ENCODE peak calls at places on chromosomes 7 and 10, in four cellular contexts. T is Panc1, E is SJSA1, F is neuronal stem cell. V is an unnamed sample.

GRCh38 chr7:78501064-78501463 is 702.5 kb downstream of the PHTF2 start:
- DNase-seq in T (no peak), E (no peak), F (no peak), V (no peak)

GRCh38 chr7:151876899-151877777 is at the start of gene PRKAG2:
- DNase-seq in T (no peak), E (no peak), F (peak; percentile 45), V (peak; percentile 84)

GRCh38 chr7:17062433-17063383 is 180.9 kb upstream of the AGR3 start:
- DNase-seq in T (no peak), E (no peak), F (no peak), V (no peak)

GRCh38 chr10:4025339-4025738 is 240.3 kb upstream of the KLF6 start:
- DNase-seq in T (no peak), E (no peak), F (no peak), V (no peak)

GRCh38 chr7:18352339-18353255 is 143.0 kb upstream of the HDAC9 start:
- DNase-seq in T (peak; percentile 58), E (peak; percentile 67), F (peak; percentile 24), V (no peak)

GRCh38 chr7:111392294-111392693 is 170.0 kb downstream of the IMMP2L start:
- DNase-seq in T (no peak), E (no peak), F (no peak), V (no peak)

GRCh38 chr7:87225696-87226095 is 6.2 kb upstream of the TMEM243 start:
- DNase-seq in T (no peak), E (no peak), F (no peak), V (no peak)

GRCh38 chr10:70596110-70596798 is 6.3 kb downstream of the PRF1 start:
- DNase-seq in T (no peak), E (no peak), F (no peak), V (no peak)

GRCh38 chr10:127874966-127875765 is 17.6 kb downstream of the CLRN3 start:
- DNase-seq in T (no peak), E (no peak), F (no peak), V (no peak)

DNA sequence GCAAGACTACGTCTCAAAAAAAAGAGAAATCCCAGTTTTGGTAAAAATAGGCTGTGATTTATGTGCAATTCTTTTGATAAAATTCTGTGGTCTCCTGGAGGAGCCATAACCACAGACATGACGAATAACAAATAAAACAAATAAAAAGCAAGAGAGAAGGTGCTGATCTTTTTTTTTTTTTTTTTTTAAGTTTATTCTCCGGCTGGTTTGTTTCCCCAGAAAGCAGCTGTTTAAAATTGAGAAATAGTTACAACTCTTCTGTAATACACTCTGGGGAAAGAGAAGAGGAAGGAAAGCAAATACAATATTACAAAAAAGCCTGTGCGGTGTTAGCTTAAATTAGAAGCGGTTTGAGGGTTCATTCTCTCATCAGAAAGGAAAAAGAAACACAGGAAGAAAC is 40.8 kb upstream of the WAC start:
- DNase-seq in T (no peak), E (no peak), F (no peak), V (no peak)
- H3K4me3 ChIP-seq in T (no peak overlapping the region), E (no peak overlapping the region), F (no peak overlapping the region), V (peak overlapping the region; percentile 29)

GRCh38 chr10:114349505-114350211 is 54.6 kb downstream of the AFAP1L2 start:
- DNase-seq in T (no peak), E (no peak), F (no peak), V (no peak)
- H3K27ac ChIP-seq in T (peak overlapping the region; percentile 18), E (no peak overlapping the region), F (peak overlapping the region; percentile 88), V (no peak overlapping the region)

GRCh38 chr10:79192677-79193003 is 123.9 kb downstream of the ZMIZ1 start:
- DNase-seq in T (no peak), E (peak; percentile 85), F (no peak), V (no peak)

GRCh38 chr10:79193694-79194382 is 125.1 kb downstream of the ZMIZ1 start:
- DNase-seq in T (no peak), E (no peak), F (no peak), V (no peak)

GRCh38 chr10:79196470-79197461 is 128.0 kb downstream of the ZMIZ1 start:
- DNase-seq in T (no peak), E (peak; percentile 78), F (peak; percentile 76), V (peak; percentile 84)

GRCh38 chr10:79197558-79197957 is 128.8 kb downstream of the ZMIZ1 start:
- DNase-seq in T (no peak), E (no peak), F (no peak), V (no peak)

DNA sequence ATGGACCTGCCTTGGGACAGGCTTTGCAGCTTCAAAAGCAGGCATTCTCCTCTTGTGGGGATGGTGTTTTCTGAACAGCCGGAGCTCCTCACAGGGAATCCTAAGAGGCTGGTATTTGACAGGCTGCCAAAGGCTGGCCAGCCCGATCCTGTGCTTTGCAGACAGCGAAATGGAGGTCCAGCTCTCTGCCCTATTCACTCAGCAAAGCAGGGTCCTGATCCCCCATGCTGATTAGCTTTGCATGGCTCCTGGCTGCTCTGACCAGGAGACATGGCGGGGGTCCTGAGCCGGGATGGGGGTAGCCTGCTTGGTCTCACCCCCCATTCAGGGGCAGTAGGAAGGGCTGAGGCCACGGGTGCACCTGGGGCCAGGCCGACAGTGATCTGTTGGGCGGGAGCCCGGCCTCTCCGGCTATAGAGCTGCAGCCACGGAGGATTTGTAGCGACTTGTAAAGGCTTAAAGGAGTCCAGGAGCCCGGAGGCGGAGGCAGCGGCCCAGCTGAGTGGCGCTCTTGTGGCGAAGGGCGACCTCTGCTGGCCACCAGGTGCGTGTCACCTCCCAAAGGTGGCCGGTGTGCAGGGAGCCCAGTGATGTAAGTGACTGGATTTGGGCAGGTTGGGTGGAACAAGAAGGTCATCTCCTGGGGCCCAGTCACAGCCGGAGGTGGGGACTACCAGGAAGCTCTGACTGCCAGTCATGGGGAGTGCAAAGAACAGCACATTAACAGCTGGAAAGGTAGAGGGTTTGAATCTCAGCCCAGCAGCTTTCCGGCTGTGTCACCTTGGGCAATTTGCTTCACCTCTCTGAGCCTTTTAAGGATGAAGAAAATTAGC is 126.5 kb downstream of the ZMIZ1 start:
- DNase-seq in T (peak; percentile 30), E (peak; percentile 87), F (peak; percentile 86), V (peak; percentile 91)
- H3K4me1 ChIP-seq in T (peaks cover 24% of the 10 kb centered on the region), E (peaks cover 63% of the 10 kb centered on the region), F (peaks cover 9% of the 10 kb centered on the region), V (peaks cover 57% of the 10 kb centered on the region)

GRCh38 chr7:37920619-37921339 is at the start of gene EPDR1:
- DNase-seq in T (no peak), E (peak; percentile 66), F (peak; percentile 41), V (peak; percentile 83)
- H3K4me3 ChIP-seq in T (peak within 1 kb of the TSS; percentile 54), E (peak within 1 kb of the TSS; percentile 55), F (peak within 1 kb of the TSS; percentile 56), V (peak within 1 kb of the TSS; percentile 78)

GRCh38 chr10:101018600-101019439 is 12.1 kb downstream of the PDZD7 start:
- DNase-seq in T (no peak), E (peak; percentile 90), F (no peak), V (peak; percentile 90)
- H3K27ac ChIP-seq in T (no peak overlapping the region), E (no peak overlapping the region), F (no peak overlapping the region), V (no peak overlapping the region)

DNA sequence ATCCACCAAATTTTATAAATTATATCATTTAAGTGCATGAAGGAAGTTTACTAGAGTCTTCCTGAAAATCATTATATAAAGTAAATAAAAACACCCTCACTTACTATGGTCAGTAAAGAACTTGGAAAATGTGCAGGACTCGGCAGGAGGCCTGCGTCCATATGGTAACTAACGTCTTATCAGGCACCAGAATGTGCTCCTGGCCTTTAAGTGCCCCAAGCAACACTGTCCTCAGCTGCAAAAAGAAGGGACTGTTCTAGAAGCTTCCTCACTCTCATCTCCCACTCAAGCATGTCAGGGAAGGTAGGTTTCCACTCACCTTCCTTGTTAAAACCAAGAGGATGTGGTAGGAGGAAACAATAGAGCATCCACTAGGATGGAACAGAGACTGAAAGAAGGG is 11.3 kb downstream of the SFMBT2 start:
- DNase-seq in T (no peak), E (no peak), F (no peak), V (no peak)
- H3K4me1 ChIP-seq in T (no peaks in the 10 kb centered on the region), E (no peaks in the 10 kb centered on the region), F (no peaks in the 10 kb centered on the region), V (no peaks in the 10 kb centered on the region)

GRCh38 chr7:43729214-43729923 is at the start of gene COA1:
- DNase-seq in T (peak; percentile 88), E (peak; percentile 81), F (peak; percentile 82), V (peak; percentile 92)

GRCh38 chr7:43727494-43727893 is 1.8 kb downstream of the COA1 start:
- DNase-seq in T (no peak), E (no peak), F (no peak), V (no peak)

GRCh38 chr7:43726466-43726865 is 2.9 kb downstream of the COA1 start:
- DNase-seq in T (no peak), E (no peak), F (no peak), V (no peak)

GRCh38 chr7:43727003-43727402 is 2.3 kb downstream of the COA1 start:
- DNase-seq in T (no peak), E (no peak), F (no peak), V (no peak)

DNA sequence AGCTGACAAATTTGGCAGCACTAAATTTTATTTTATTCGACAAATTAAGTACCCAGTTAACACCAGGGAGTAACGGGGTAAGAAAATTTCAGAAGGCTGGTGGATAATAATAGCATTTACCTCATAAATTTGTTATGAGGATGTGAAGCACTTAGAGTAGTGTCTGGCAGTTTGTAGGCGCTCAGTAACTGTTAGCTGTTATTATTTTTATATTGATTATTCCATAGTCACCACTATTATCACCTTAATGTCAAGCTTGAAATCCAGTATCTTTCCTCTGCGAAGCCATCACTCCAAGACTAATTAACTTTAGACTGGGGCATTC is 563 bp upstream of the COA1 start:
- DNase-seq in T (no peak), E (no peak), F (no peak), V (no peak)
- H3K4me3 ChIP-seq in T (peak overlapping the region; percentile 63), E (peak overlapping the region; percentile 71), F (peak overlapping the region; percentile 87), V (peak overlapping the region; percentile 84)

GRCh38 chr10:77801474-77802238 is 124.9 kb downstream of the DLG5 start:
- DNase-seq in T (no peak), E (no peak), F (no peak), V (peak; percentile 10)
- H3K27ac ChIP-seq in T (no peak overlapping the region), E (no peak overlapping the region), F (no peak overlapping the region), V (no peak overlapping the region)

DNA sequence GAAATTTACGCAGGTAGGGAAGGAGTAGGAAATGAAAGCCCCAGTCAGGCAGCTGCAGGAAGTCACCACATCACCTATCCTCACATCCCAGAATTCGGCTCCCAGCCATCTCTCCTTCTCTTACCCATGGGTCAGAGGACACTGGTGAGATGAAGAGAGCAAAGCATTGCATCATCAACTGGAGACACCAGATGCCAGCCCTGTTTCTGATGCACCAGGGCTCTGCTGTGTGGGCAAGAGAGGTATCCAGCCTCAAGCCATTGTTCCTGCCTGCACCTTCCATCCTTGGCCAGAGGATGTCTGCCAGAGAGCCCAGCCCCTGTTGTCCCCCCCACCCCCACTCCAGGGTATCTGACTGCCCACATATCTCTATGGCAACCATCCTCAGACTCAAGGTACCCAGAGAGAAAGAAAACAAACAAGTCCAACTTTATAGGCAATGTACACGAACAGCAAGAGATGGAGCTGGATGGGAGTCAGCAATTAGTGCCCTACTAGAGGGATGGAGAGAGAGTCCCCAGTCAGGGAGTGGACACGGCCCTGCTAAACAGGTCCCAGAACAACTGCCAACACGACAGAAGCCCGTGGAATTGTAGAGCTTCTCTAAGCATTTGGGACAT is 3.0 kb downstream of the CAMK2G start:
- DNase-seq in T (no peak), E (no peak), F (no peak), V (no peak)
- H3K4me1 ChIP-seq in T (peaks cover 27% of the 10 kb centered on the region), E (peaks cover 10% of the 10 kb centered on the region), F (no peaks in the 10 kb centered on the region), V (peaks cover 68% of the 10 kb centered on the region)

V was measured in lower lobe of right lung.